ENCODE peak calls at places on chromosomes 2 and 18, in ten cellular contexts. One of them, this sample, is unnamed.

GRCh38 chr2:17574406-17575073 is 34.0 kb downstream of the VSNL1 start:
- DNase-seq in skeletal muscle cell: no peak
- DNase-seq in KBM-7: no peak
- DNase-seq in NCI-H2081 treated with DMSO at 0.1 percent for 48 hours: no peak
- DNase-seq in AG04449: no peak
- DNase-seq in NCI-H2171: no peak
- DNase-seq in cerebellar nuclear complex: no peak
- DNase-seq in endothelial cell: no peak
- DNase-seq in IMR-90: no peak
- DNase-seq in GM10248: no peak
- DNase-seq in this sample: no peak

GRCh38 chr18:1528964-1529509 is 624.4 kb downstream of the ADCYAP1 start:
- DNase-seq in skeletal muscle cell: no peak
- DNase-seq in KBM-7: no peak
- DNase-seq in NCI-H2081 treated with DMSO at 0.1 percent for 48 hours: no peak
- DNase-seq in AG04449: no peak
- DNase-seq in NCI-H2171: no peak
- DNase-seq in cerebellar nuclear complex: no peak
- DNase-seq in endothelial cell: no peak
- DNase-seq in IMR-90: no peak
- DNase-seq in GM10248: no peak
- DNase-seq in this sample: no peak

GRCh38 chr2:122929347-122929746 is 1095.7 kb upstream of the CNTNAP5 start:
- DNase-seq in skeletal muscle cell: no peak
- DNase-seq in KBM-7: no peak
- DNase-seq in NCI-H2081 treated with DMSO at 0.1 percent for 48 hours: no peak
- DNase-seq in AG04449: no peak
- DNase-seq in NCI-H2171: no peak
- DNase-seq in cerebellar nuclear complex: no peak
- DNase-seq in endothelial cell: no peak
- DNase-seq in IMR-90: no peak
- DNase-seq in GM10248: no peak
- DNase-seq in this sample: no peak

GRCh38 chr2:233350708-233351107 is 3.6 kb upstream of the DGKD start:
- DNase-seq in skeletal muscle cell: peak
- DNase-seq in KBM-7: peak
- DNase-seq in NCI-H2081 treated with DMSO at 0.1 percent for 48 hours: no peak
- DNase-seq in AG04449: peak
- DNase-seq in NCI-H2171: no peak
- DNase-seq in cerebellar nuclear complex: no peak
- DNase-seq in endothelial cell: no peak
- DNase-seq in IMR-90: peak
- DNase-seq in GM10248: no peak
- DNase-seq in this sample: peak

GRCh38 chr2:20618886-20619521 is 31.9 kb downstream of the HS1BP3 start:
- DNase-seq in skeletal muscle cell: no peak
- DNase-seq in KBM-7: no peak
- DNase-seq in NCI-H2081 treated with DMSO at 0.1 percent for 48 hours: no peak
- DNase-seq in AG04449: no peak
- DNase-seq in NCI-H2171: no peak
- DNase-seq in cerebellar nuclear complex: no peak
- DNase-seq in endothelial cell: no peak
- DNase-seq in IMR-90: no peak
- DNase-seq in GM10248: no peak
- DNase-seq in this sample: no peak

GRCh38 chr2:240797500-240797895 is 22.5 kb downstream of the KIF1A start:
- DNase-seq in skeletal muscle cell: no peak
- DNase-seq in KBM-7: no peak
- DNase-seq in NCI-H2081 treated with DMSO at 0.1 percent for 48 hours: no peak
- DNase-seq in AG04449: no peak
- DNase-seq in NCI-H2171: no peak
- DNase-seq in cerebellar nuclear complex: no peak
- DNase-seq in endothelial cell: no peak
- DNase-seq in IMR-90: no peak
- DNase-seq in GM10248: no peak
- DNase-seq in this sample: no peak

GRCh38 chr2:38634684-38635083 is 31.2 kb upstream of the GALM start:
- DNase-seq in skeletal muscle cell: no peak
- DNase-seq in KBM-7: peak
- DNase-seq in NCI-H2081 treated with DMSO at 0.1 percent for 48 hours: no peak
- DNase-seq in AG04449: no peak
- DNase-seq in NCI-H2171: no peak
- DNase-seq in cerebellar nuclear complex: no peak
- DNase-seq in endothelial cell: no peak
- DNase-seq in IMR-90: no peak
- DNase-seq in GM10248: peak
- DNase-seq in this sample: no peak

GRCh38 chr2:153967248-153967973 is 95.7 kb downstream of the GALNT13 start:
- DNase-seq in skeletal muscle cell: no peak
- DNase-seq in KBM-7: no peak
- DNase-seq in NCI-H2081 treated with DMSO at 0.1 percent for 48 hours: no peak
- DNase-seq in AG04449: no peak
- DNase-seq in NCI-H2171: no peak
- DNase-seq in cerebellar nuclear complex: peak
- DNase-seq in endothelial cell: no peak
- DNase-seq in IMR-90: no peak
- DNase-seq in GM10248: no peak
- DNase-seq in this sample: no peak

GRCh38 chr2:210663574-210663973 is 107.2 kb downstream of the CPS1 start:
- DNase-seq in skeletal muscle cell: no peak
- DNase-seq in KBM-7: peak
- DNase-seq in NCI-H2081 treated with DMSO at 0.1 percent for 48 hours: peak
- DNase-seq in AG04449: no peak
- DNase-seq in NCI-H2171: no peak
- DNase-seq in cerebellar nuclear complex: no peak
- DNase-seq in endothelial cell: peak
- DNase-seq in IMR-90: peak
- DNase-seq in GM10248: no peak
- DNase-seq in this sample: peak

GRCh38 chr2:219733106-219733505 is 105.7 kb downstream of the SLC4A3 start:
- DNase-seq in skeletal muscle cell: no peak
- DNase-seq in KBM-7: no peak
- DNase-seq in NCI-H2081 treated with DMSO at 0.1 percent for 48 hours: no peak
- DNase-seq in AG04449: no peak
- DNase-seq in NCI-H2171: peak
- DNase-seq in cerebellar nuclear complex: no peak
- DNase-seq in endothelial cell: no peak
- DNase-seq in IMR-90: no peak
- DNase-seq in GM10248: no peak
- DNase-seq in this sample: no peak

GRCh38 chr2:127179756-127180155 is 40.3 kb downstream of the CYP27C1 start:
- DNase-seq in skeletal muscle cell: no peak
- DNase-seq in KBM-7: peak
- DNase-seq in NCI-H2081 treated with DMSO at 0.1 percent for 48 hours: no peak
- DNase-seq in AG04449: no peak
- DNase-seq in NCI-H2171: no peak
- DNase-seq in cerebellar nuclear complex: no peak
- DNase-seq in endothelial cell: no peak
- DNase-seq in IMR-90: no peak
- DNase-seq in GM10248: no peak
- DNase-seq in this sample: no peak

GRCh38 chr18:48534364-48534763 is 4.5 kb upstream of the CTIF start:
- DNase-seq in skeletal muscle cell: peak
- DNase-seq in KBM-7: no peak
- DNase-seq in NCI-H2081 treated with DMSO at 0.1 percent for 48 hours: no peak
- DNase-seq in AG04449: no peak
- DNase-seq in NCI-H2171: no peak
- DNase-seq in cerebellar nuclear complex: no peak
- DNase-seq in endothelial cell: no peak
- DNase-seq in IMR-90: peak
- DNase-seq in GM10248: no peak
- DNase-seq in this sample: no peak

GRCh38 chr2:70388128-70388527 is 86.3 kb upstream of the FAM136A start:
- DNase-seq in skeletal muscle cell: no peak
- DNase-seq in KBM-7: no peak
- DNase-seq in NCI-H2081 treated with DMSO at 0.1 percent for 48 hours: no peak
- DNase-seq in AG04449: no peak
- DNase-seq in NCI-H2171: no peak
- DNase-seq in cerebellar nuclear complex: no peak
- DNase-seq in endothelial cell: no peak
- DNase-seq in IMR-90: no peak
- DNase-seq in GM10248: no peak
- DNase-seq in this sample: no peak

GRCh38 chr18:11154983-11155759 is 5.8 kb upstream of the PIEZO2 start:
- DNase-seq in skeletal muscle cell: no peak
- DNase-seq in KBM-7: no peak
- DNase-seq in NCI-H2081 treated with DMSO at 0.1 percent for 48 hours: no peak
- DNase-seq in AG04449: no peak
- DNase-seq in NCI-H2171: no peak
- DNase-seq in cerebellar nuclear complex: no peak
- DNase-seq in endothelial cell: no peak
- DNase-seq in IMR-90: no peak
- DNase-seq in GM10248: no peak
- DNase-seq in this sample: no peak

GRCh38 chr2:30686669-30687068 is 120.6 kb downstream of the CAPN13 start:
- DNase-seq in skeletal muscle cell: no peak
- DNase-seq in KBM-7: no peak
- DNase-seq in NCI-H2081 treated with DMSO at 0.1 percent for 48 hours: no peak
- DNase-seq in AG04449: no peak
- DNase-seq in NCI-H2171: no peak
- DNase-seq in cerebellar nuclear complex: no peak
- DNase-seq in endothelial cell: no peak
- DNase-seq in IMR-90: no peak
- DNase-seq in GM10248: no peak
- DNase-seq in this sample: no peak

GRCh38 chr18:8073167-8073566 is 506.1 kb downstream of the PTPRM start:
- DNase-seq in skeletal muscle cell: no peak
- DNase-seq in KBM-7: no peak
- DNase-seq in NCI-H2081 treated with DMSO at 0.1 percent for 48 hours: no peak
- DNase-seq in AG04449: no peak
- DNase-seq in NCI-H2171: no peak
- DNase-seq in cerebellar nuclear complex: no peak
- DNase-seq in endothelial cell: no peak
- DNase-seq in IMR-90: no peak
- DNase-seq in GM10248: no peak
- DNase-seq in this sample: no peak

This sample was measured in Daoy.